ENCODE peak calls at places on chromosomes 1 and 21, in five cellular contexts. One of them, this sample, is unnamed.

GRCh38 chr1:165637427-165637826 is 6.4 kb downstream of the MGST3 start:
- DNase-seq in heart right ventricle: no peak
- DNase-seq in GM03348: peak; percentile 71
- DNase-seq in ACHN: no peak
- DNase-seq in Ammon's horn: no peak
- DNase-seq in this sample: no peak

GRCh38 chr1:7652551-7653098 is 118.5 kb upstream of the VAMP3 start:
- DNase-seq in heart right ventricle: no peak
- DNase-seq in GM03348: no peak
- DNase-seq in ACHN: no peak
- DNase-seq in Ammon's horn: no peak
- DNase-seq in this sample: no peak

GRCh38 chr1:101280942-101281654 is 44.3 kb downstream of the S1PR1 start:
- DNase-seq in heart right ventricle: no peak
- DNase-seq in GM03348: no peak
- DNase-seq in ACHN: no peak
- DNase-seq in Ammon's horn: no peak
- DNase-seq in this sample: no peak

GRCh38 chr1:234870020-234870378 is 258.6 kb downstream of the TOMM20 start:
- DNase-seq in heart right ventricle: no peak
- DNase-seq in GM03348: no peak
- DNase-seq in ACHN: no peak
- DNase-seq in Ammon's horn: no peak
- DNase-seq in this sample: no peak

GRCh38 chr1:155834296-155834926 is 22.6 kb downstream of the GON4L start:
- DNase-seq in heart right ventricle: no peak
- DNase-seq in GM03348: peak; percentile 44
- DNase-seq in ACHN: no peak
- DNase-seq in Ammon's horn: no peak
- DNase-seq in this sample: no peak

GRCh38 chr1:209840611-209841010 is 12.8 kb downstream of the UTP25 start:
- DNase-seq in heart right ventricle: no peak
- DNase-seq in GM03348: no peak
- DNase-seq in ACHN: no peak
- DNase-seq in Ammon's horn: no peak
- DNase-seq in this sample: no peak

GRCh38 chr21:44784810-44785209 is 16.8 kb downstream of the UBE2G2 start:
- DNase-seq in heart right ventricle: no peak
- DNase-seq in GM03348: no peak
- DNase-seq in ACHN: no peak
- DNase-seq in Ammon's horn: no peak
- DNase-seq in this sample: no peak

GRCh38 chr1:2394761-2395160 is 3.1 kb downstream of the RER1 start:
- DNase-seq in heart right ventricle: no peak
- DNase-seq in GM03348: no peak
- DNase-seq in ACHN: no peak
- DNase-seq in Ammon's horn: no peak
- DNase-seq in this sample: no peak

GRCh38 chr1:72568113-72568512 is 285.8 kb upstream of the NEGR1 start:
- DNase-seq in heart right ventricle: no peak
- DNase-seq in GM03348: no peak
- DNase-seq in ACHN: no peak
- DNase-seq in Ammon's horn: no peak
- DNase-seq in this sample: no peak

GRCh38 chr1:248611883-248612282 is 14.4 kb upstream of the OR2T10 start:
- DNase-seq in heart right ventricle: no peak
- DNase-seq in GM03348: no peak
- DNase-seq in ACHN: no peak
- DNase-seq in Ammon's horn: no peak
- DNase-seq in this sample: no peak

GRCh38 chr1:8937701-8938100 is 8.0 kb upstream of the CA6 start:
- DNase-seq in heart right ventricle: no peak
- DNase-seq in GM03348: no peak
- DNase-seq in ACHN: no peak
- DNase-seq in Ammon's horn: no peak
- DNase-seq in this sample: no peak

GRCh38 chr1:236416165-236416564 is 22.1 kb downstream of the EDARADD start:
- DNase-seq in heart right ventricle: no peak
- DNase-seq in GM03348: no peak
- DNase-seq in ACHN: no peak
- DNase-seq in Ammon's horn: no peak
- DNase-seq in this sample: no peak

GRCh38 chr1:165539908-165540307 is 3.9 kb upstream of the LRRC52 start:
- DNase-seq in heart right ventricle: no peak
- DNase-seq in GM03348: no peak
- DNase-seq in ACHN: no peak
- DNase-seq in Ammon's horn: no peak
- DNase-seq in this sample: no peak

GRCh38 chr1:183411091-183411490 is 7.1 kb downstream of the NMNAT2 start:
- DNase-seq in heart right ventricle: no peak
- DNase-seq in GM03348: no peak
- DNase-seq in ACHN: no peak
- DNase-seq in Ammon's horn: no peak
- DNase-seq in this sample: no peak

GRCh38 chr1:14876747-14877146 is 276.8 kb upstream of the TMEM51 start:
- DNase-seq in heart right ventricle: no peak
- DNase-seq in GM03348: no peak
- DNase-seq in ACHN: no peak
- DNase-seq in Ammon's horn: no peak
- DNase-seq in this sample: no peak

GRCh38 chr1:155504207-155504606 is 58.4 kb downstream of the ASH1L start:
- DNase-seq in heart right ventricle: no peak
- DNase-seq in GM03348: peak; percentile 33
- DNase-seq in ACHN: peak; percentile 73
- DNase-seq in Ammon's horn: peak; percentile 46
- DNase-seq in this sample: peak; percentile 16

GRCh38 chr1:39987869-39988268 is 32.9 kb downstream of the MFSD2A start:
- DNase-seq in heart right ventricle: no peak
- DNase-seq in GM03348: no peak
- DNase-seq in ACHN: no peak
- DNase-seq in Ammon's horn: peak; percentile 22
- DNase-seq in this sample: no peak

GRCh38 chr1:1337793-1338147 is 6.7 kb downstream of the TAS1R3 start:
- DNase-seq in heart right ventricle: no peak
- DNase-seq in GM03348: peak; percentile 47
- DNase-seq in ACHN: no peak
- DNase-seq in Ammon's horn: no peak
- DNase-seq in this sample: no peak

GRCh38 chr1:201100169-201100930 is 11.9 kb downstream of the CACNA1S start:
- DNase-seq in heart right ventricle: no peak
- DNase-seq in GM03348: no peak
- DNase-seq in ACHN: no peak
- DNase-seq in Ammon's horn: no peak
- DNase-seq in this sample: no peak

GRCh38 chr1:49728377-49728776 is 295.4 kb downstream of the AGBL4 start:
- DNase-seq in heart right ventricle: no peak
- DNase-seq in GM03348: no peak
- DNase-seq in ACHN: no peak
- DNase-seq in Ammon's horn: no peak
- DNase-seq in this sample: no peak

GRCh38 chr1:44947060-44947773 is 39.2 kb downstream of the EIF2B3 start:
- DNase-seq in heart right ventricle: peak; percentile 13
- DNase-seq in GM03348: peak; percentile 64
- DNase-seq in ACHN: no peak
- DNase-seq in Ammon's horn: peak; percentile 17
- DNase-seq in this sample: peak; percentile 34

GRCh38 chr1:82411604-82412003 is 610.9 kb downstream of the ADGRL2 start:
- DNase-seq in heart right ventricle: no peak
- DNase-seq in GM03348: no peak
- DNase-seq in ACHN: no peak
- DNase-seq in Ammon's horn: no peak
- DNase-seq in this sample: no peak

GRCh38 chr1:113860891-113861290 is 10.6 kb downstream of the PTPN22 start:
- DNase-seq in heart right ventricle: no peak
- DNase-seq in GM03348: peak; percentile 68
- DNase-seq in ACHN: peak; percentile 36
- DNase-seq in Ammon's horn: no peak
- DNase-seq in this sample: no peak

GRCh38 chr1:192811594-192812239 is 2.9 kb downstream of the RGS2 start:
- DNase-seq in heart right ventricle: no peak
- DNase-seq in GM03348: no peak
- DNase-seq in ACHN: no peak
- DNase-seq in Ammon's horn: no peak
- DNase-seq in this sample: no peak

GRCh38 chr1:64245495-64245894 is 42.1 kb downstream of the UBE2U start:
- DNase-seq in heart right ventricle: no peak
- DNase-seq in GM03348: no peak
- DNase-seq in ACHN: no peak
- DNase-seq in Ammon's horn: peak; percentile 25
- DNase-seq in this sample: peak; percentile 23

GRCh38 chr21:38438476-38438893 is 59.8 kb downstream of the ERG start:
- DNase-seq in heart right ventricle: peak; percentile 71
- DNase-seq in GM03348: peak; percentile 64
- DNase-seq in ACHN: no peak
- DNase-seq in Ammon's horn: no peak
- DNase-seq in this sample: peak; percentile 49

GRCh38 chr1:8682573-8682972 is 134.9 kb downstream of the RERE start:
- DNase-seq in heart right ventricle: no peak
- DNase-seq in GM03348: no peak
- DNase-seq in ACHN: no peak
- DNase-seq in Ammon's horn: no peak
- DNase-seq in this sample: no peak

GRCh38 chr1:151002006-151002405 is 4.7 kb downstream of the MINDY1 start:
- DNase-seq in heart right ventricle: no peak
- DNase-seq in GM03348: no peak
- DNase-seq in ACHN: no peak
- DNase-seq in Ammon's horn: no peak
- DNase-seq in this sample: no peak

GRCh38 chr1:16921391-16922185 is at the start of gene CROCC:
- DNase-seq in heart right ventricle: peak; percentile 42
- DNase-seq in GM03348: no peak
- DNase-seq in ACHN: peak; percentile 52
- DNase-seq in Ammon's horn: no peak
- DNase-seq in this sample: peak; percentile 57

GRCh38 chr1:182406006-182406405 is 5.5 kb upstream of the TEDDM1 start:
- DNase-seq in heart right ventricle: no peak
- DNase-seq in GM03348: no peak
- DNase-seq in ACHN: no peak
- DNase-seq in Ammon's horn: no peak
- DNase-seq in this sample: no peak